ENCODE peak calls at places on chromosomes 12 and 14, in five cellular contexts. Q is T-helper 2 cell, X is heart left ventricle, P is kidney tubule cell, J is NCI-H1105 treated with DMSO at 0.1 percent for 48 hours. F is an unnamed sample.

GRCh38 chr14:24315807-24316596 is 4.7 kb downstream of the LTB4R start:
- DNase-seq in Q (no peak), X (no peak), P (peak), J (peak), F (no peak)

GRCh38 chr14:23360496-23360895 is 4.5 kb downstream of the EFS start:
- DNase-seq in Q (no peak), X (peak), P (no peak), J (no peak), F (no peak)

GRCh38 chr12:122836027-122836921 is 1.0 kb downstream of the HIP1R start:
- DNase-seq in Q (peak), X (no peak), P (peak), J (peak), F (no peak)

GRCh38 chr12:95083938-95084337 is 10.5 kb upstream of the NR2C1 start:
- DNase-seq in Q (no peak), X (no peak), P (peak), J (no peak), F (no peak)

GRCh38 chr14:51963164-51963733 is 26.1 kb upstream of the RTRAF start:
- DNase-seq in Q (no peak), X (no peak), P (no peak), J (peak), F (no peak)

GRCh38 chr14:79493081-79493652 is 718.1 kb downstream of the DIO2 start:
- DNase-seq in Q (no peak), X (no peak), P (no peak), J (no peak), F (no peak)

GRCh38 chr14:103483600-103483999 is 39.0 kb downstream of the CKB start:
- DNase-seq in Q (no peak), X (no peak), P (peak), J (no peak), F (peak)

GRCh38 chr12:120453977-120454376 is 7.7 kb downstream of the GATC start:
- DNase-seq in Q (peak), X (no peak), P (peak), J (peak), F (no peak)

GRCh38 chr14:78074546-78074945 is 95.6 kb upstream of the NRXN3 start:
- DNase-seq in Q (no peak), X (no peak), P (no peak), J (peak), F (no peak)